ENCODE peak calls at places on chromosomes 4 and X, in ten cellular contexts. One of them, this sample, is unnamed.

GRCh38 chr4:27010334-27010940 is 149.8 kb downstream of the STIM2 start:
- DNase-seq in activated CD8-positive, alpha-beta memory T cell treated with anti-CD3 and anti-CD28 coated beads for 1 hour: peak; percentile 40
- DNase-seq in GM23248: peak; percentile 81
- DNase-seq in hepatic stellate cell: peak; percentile 28
- DNase-seq in effector memory CD4-positive, alpha-beta T cell: peak; percentile 27
- DNase-seq in COR-L47: peak; percentile 45
- DNase-seq in hypothalamus: no peak
- DNase-seq in MM.1S: peak; percentile 54
- DNase-seq in AG09309: peak; percentile 39
- DNase-seq in psoas muscle: peak; percentile 42
- DNase-seq in this sample: peak; percentile 31

GRCh38 chr4:14783011-14783877 is 219.0 kb upstream of the CPEB2 start:
- DNase-seq in activated CD8-positive, alpha-beta memory T cell treated with anti-CD3 and anti-CD28 coated beads for 1 hour: no peak
- DNase-seq in GM23248: peak; percentile 39
- DNase-seq in hepatic stellate cell: no peak
- DNase-seq in effector memory CD4-positive, alpha-beta T cell: no peak
- DNase-seq in COR-L47: no peak
- DNase-seq in hypothalamus: no peak
- DNase-seq in MM.1S: peak; percentile 18
- DNase-seq in AG09309: no peak
- DNase-seq in psoas muscle: no peak
- DNase-seq in this sample: no peak

GRCh38 chr4:112517067-112517588 is 1.1 kb upstream of the NEUROG2 start:
- DNase-seq in activated CD8-positive, alpha-beta memory T cell treated with anti-CD3 and anti-CD28 coated beads for 1 hour: no peak
- DNase-seq in GM23248: no peak
- DNase-seq in hepatic stellate cell: no peak
- DNase-seq in effector memory CD4-positive, alpha-beta T cell: no peak
- DNase-seq in COR-L47: no peak
- DNase-seq in hypothalamus: no peak
- DNase-seq in MM.1S: no peak
- DNase-seq in AG09309: no peak
- DNase-seq in psoas muscle: no peak
- DNase-seq in this sample: no peak

GRCh38 chrX:70231666-70232065 is 2.8 kb upstream of the AWAT1 start:
- DNase-seq in activated CD8-positive, alpha-beta memory T cell treated with anti-CD3 and anti-CD28 coated beads for 1 hour: no peak
- DNase-seq in GM23248: no peak
- DNase-seq in hepatic stellate cell: no peak
- DNase-seq in effector memory CD4-positive, alpha-beta T cell: no peak
- DNase-seq in COR-L47: no peak
- DNase-seq in hypothalamus: no peak
- DNase-seq in MM.1S: no peak
- DNase-seq in AG09309: no peak
- DNase-seq in psoas muscle: no peak
- DNase-seq in this sample: no peak

GRCh38 chr4:22876281-22876680 is 183.5 kb downstream of the GBA3 start:
- DNase-seq in activated CD8-positive, alpha-beta memory T cell treated with anti-CD3 and anti-CD28 coated beads for 1 hour: no peak
- DNase-seq in GM23248: no peak
- DNase-seq in hepatic stellate cell: no peak
- DNase-seq in effector memory CD4-positive, alpha-beta T cell: no peak
- DNase-seq in COR-L47: no peak
- DNase-seq in hypothalamus: no peak
- DNase-seq in MM.1S: no peak
- DNase-seq in AG09309: no peak
- DNase-seq in psoas muscle: no peak
- DNase-seq in this sample: no peak

GRCh38 chr4:136713140-136713539 is 819.2 kb downstream of the PCDH18 start:
- DNase-seq in activated CD8-positive, alpha-beta memory T cell treated with anti-CD3 and anti-CD28 coated beads for 1 hour: no peak
- DNase-seq in GM23248: peak; percentile 4
- DNase-seq in hepatic stellate cell: peak; percentile 7
- DNase-seq in effector memory CD4-positive, alpha-beta T cell: no peak
- DNase-seq in COR-L47: no peak
- DNase-seq in hypothalamus: no peak
- DNase-seq in MM.1S: peak; percentile 52
- DNase-seq in AG09309: no peak
- DNase-seq in psoas muscle: no peak
- DNase-seq in this sample: no peak

GRCh38 chrX:56788717-56789122 is 59.7 kb downstream of the NBDY start:
- DNase-seq in activated CD8-positive, alpha-beta memory T cell treated with anti-CD3 and anti-CD28 coated beads for 1 hour: no peak
- DNase-seq in GM23248: no peak
- DNase-seq in hepatic stellate cell: no peak
- DNase-seq in effector memory CD4-positive, alpha-beta T cell: no peak
- DNase-seq in COR-L47: no peak
- DNase-seq in hypothalamus: no peak
- DNase-seq in MM.1S: peak; percentile 67
- DNase-seq in AG09309: no peak
- DNase-seq in psoas muscle: peak; percentile 79
- DNase-seq in this sample: no peak

GRCh38 chrX:140701480-140701879 is 8.1 kb upstream of the LINC00632 start:
- DNase-seq in activated CD8-positive, alpha-beta memory T cell treated with anti-CD3 and anti-CD28 coated beads for 1 hour: no peak
- DNase-seq in GM23248: peak; percentile 59
- DNase-seq in hepatic stellate cell: no peak
- DNase-seq in effector memory CD4-positive, alpha-beta T cell: no peak
- DNase-seq in COR-L47: peak; percentile 1
- DNase-seq in hypothalamus: no peak
- DNase-seq in MM.1S: peak; percentile 28
- DNase-seq in AG09309: no peak
- DNase-seq in psoas muscle: no peak
- DNase-seq in this sample: no peak

GRCh38 chrX:107747596-107748161 is 27.9 kb downstream of the TSC22D3 start:
- DNase-seq in activated CD8-positive, alpha-beta memory T cell treated with anti-CD3 and anti-CD28 coated beads for 1 hour: no peak
- DNase-seq in GM23248: peak; percentile 68
- DNase-seq in hepatic stellate cell: peak; percentile 58
- DNase-seq in effector memory CD4-positive, alpha-beta T cell: no peak
- DNase-seq in COR-L47: peak; percentile 49
- DNase-seq in hypothalamus: no peak
- DNase-seq in MM.1S: no peak
- DNase-seq in AG09309: no peak
- DNase-seq in psoas muscle: no peak
- DNase-seq in this sample: no peak

GRCh38 chrX:47358387-47359065 is 11.9 kb upstream of the ZNF157 start:
- DNase-seq in activated CD8-positive, alpha-beta memory T cell treated with anti-CD3 and anti-CD28 coated beads for 1 hour: peak; percentile 3
- DNase-seq in GM23248: no peak
- DNase-seq in hepatic stellate cell: no peak
- DNase-seq in effector memory CD4-positive, alpha-beta T cell: peak; percentile 3
- DNase-seq in COR-L47: no peak
- DNase-seq in hypothalamus: no peak
- DNase-seq in MM.1S: no peak
- DNase-seq in AG09309: no peak
- DNase-seq in psoas muscle: no peak
- DNase-seq in this sample: no peak

GRCh38 chrX:131812847-131813825 is 210.0 kb upstream of the STK26 start:
- DNase-seq in activated CD8-positive, alpha-beta memory T cell treated with anti-CD3 and anti-CD28 coated beads for 1 hour: peak; percentile 33
- DNase-seq in GM23248: peak; percentile 18
- DNase-seq in hepatic stellate cell: peak; percentile 56
- DNase-seq in effector memory CD4-positive, alpha-beta T cell: peak; percentile 76
- DNase-seq in COR-L47: no peak
- DNase-seq in hypothalamus: no peak
- DNase-seq in MM.1S: peak; percentile 97
- DNase-seq in AG09309: peak; percentile 70
- DNase-seq in psoas muscle: peak; percentile 66
- DNase-seq in this sample: peak; percentile 81